ENCODE peak calls at places on chromosome 9, in four cellular contexts. Q is heart left ventricle, L is adrenal gland, M is tibial artery. N is an unnamed sample.

GRCh38 chr9:94900222-94901018 is 173.9 kb downstream of the AOPEP start:
- DNase-seq in Q (no peak), L (no peak), M (no peak), N (no peak)

GRCh38 chr9:124309665-124310064 is 51.9 kb downstream of the NEK6 start:
- DNase-seq in Q (no peak), L (peak; percentile 40), M (peak; percentile 92), N (no peak)

GRCh38 chr9:78567693-78568092 is 270.8 kb downstream of the PSAT1 start:
- DNase-seq in Q (no peak), L (no peak), M (no peak), N (no peak)

GRCh38 chr9:77475641-77476473 is 172.3 kb downstream of the GNA14 start:
- DNase-seq in Q (no peak), L (no peak), M (no peak), N (no peak)

GRCh38 chr9:70480405-70480980 is 66.0 kb upstream of the KLF9 start:
- DNase-seq in Q (peak; percentile 95), L (peak; percentile 84), M (peak; percentile 96), N (peak; percentile 91)

GRCh38 chr9:88342246-88342645 is 46.0 kb upstream of the SPIN1 start:
- DNase-seq in Q (no peak), L (no peak), M (no peak), N (no peak)

GRCh38 chr9:124621371-124622328 is 114.5 kb upstream of the NR5A1 start:
- DNase-seq in Q (no peak), L (no peak), M (no peak), N (peak; percentile 70)

GRCh38 chr9:22124263-22125011 is 115.3 kb upstream of the CDKN2B start:
- DNase-seq in Q (no peak), L (no peak), M (no peak), N (no peak)

GRCh38 chr9:96203867-96204412 is 98.0 kb downstream of the HSD17B3 start:
- DNase-seq in Q (no peak), L (no peak), M (peak; percentile 40), N (no peak)

GRCh38 chr9:124260769-124261603 is 3.2 kb downstream of the NEK6 start:
- DNase-seq in Q (no peak), L (peak; percentile 39), M (peak; percentile 82), N (no peak)

GRCh38 chr9:88746029-88746743 is 211.2 kb downstream of the NXNL2 start:
- DNase-seq in Q (no peak), L (peak; percentile 35), M (no peak), N (peak; percentile 41)

GRCh38 chr9:37037137-37037743 is 3.2 kb upstream of the PAX5 start:
- DNase-seq in Q (no peak), L (no peak), M (no peak), N (no peak)

GRCh38 chr9:21661626-21662025 is 140.8 kb upstream of the MTAP start:
- DNase-seq in Q (no peak), L (no peak), M (no peak), N (no peak)

GRCh38 chr9:108603141-108603540 is 252.6 kb downstream of the ACTL7B start:
- DNase-seq in Q (peak; percentile 30), L (peak; percentile 27), M (no peak), N (peak; percentile 66)

GRCh38 chr9:99822096-99822595 is 461 bp downstream of the NR4A3 start:
- DNase-seq in Q (no peak), L (no peak), M (no peak), N (no peak)

GRCh38 chr9:5493597-5494511 is 16.5 kb upstream of the PDCD1LG2 start:
- DNase-seq in Q (peak; percentile 38), L (peak; percentile 55), M (no peak), N (no peak)

GRCh38 chr9:91163773-91164471 is 197.8 kb downstream of the AUH start:
- DNase-seq in Q (no peak), L (no peak), M (peak; percentile 61), N (no peak)

GRCh38 chr9:136927343-136928261 is 16.9 kb downstream of the FBXW5 start:
- DNase-seq in Q (no peak), L (no peak), M (no peak), N (no peak)

GRCh38 chr9:77616191-77616590 is 31.9 kb downstream of the GNA14 start:
- DNase-seq in Q (no peak), L (no peak), M (no peak), N (no peak)

GRCh38 chr9:38251461-38251860 is 141.0 kb upstream of the ALDH1B1 start:
- DNase-seq in Q (no peak), L (no peak), M (no peak), N (no peak)

GRCh38 chr9:27194401-27195091 is 85.5 kb downstream of the TEK start:
- DNase-seq in Q (no peak), L (no peak), M (no peak), N (no peak)

GRCh38 chr9:89455356-89455824 is 42.5 kb downstream of the SEMA4D start:
- DNase-seq in Q (no peak), L (no peak), M (no peak), N (no peak)

GRCh38 chr9:86470326-86470725 is 116.1 kb upstream of the TUT7 start:
- DNase-seq in Q (no peak), L (no peak), M (no peak), N (no peak)

GRCh38 chr9:86469476-86470087 is 115.4 kb upstream of the TUT7 start:
- DNase-seq in Q (no peak), L (no peak), M (no peak), N (no peak)

GRCh38 chr9:86471501-86471900 is 117.3 kb upstream of the TUT7 start:
- DNase-seq in Q (no peak), L (no peak), M (no peak), N (no peak)
- TF ChIP-seq CTCF in Q (no peak), L (no peak), M (no peak), N (no peak)

DNA sequence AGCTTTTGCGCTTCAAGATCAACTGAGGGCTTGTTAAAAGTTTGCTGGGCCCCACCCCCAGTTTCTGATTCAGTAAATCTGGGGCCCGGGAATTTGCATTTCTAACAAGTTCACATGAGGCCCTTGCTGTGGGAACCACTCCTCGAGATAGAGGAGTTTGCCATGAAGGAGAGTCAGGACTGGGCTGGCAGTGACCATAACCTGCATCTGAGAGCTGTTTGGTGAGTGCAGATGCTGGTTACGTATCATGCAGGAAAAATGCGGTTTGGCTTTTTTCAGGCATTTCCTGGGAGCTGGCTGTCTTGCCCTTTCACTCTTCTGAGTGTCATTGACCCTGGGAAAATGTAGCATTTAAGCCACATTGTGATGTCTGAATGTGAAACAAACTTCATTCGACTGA is 9.4 kb upstream of the ANGPTL2 start:
- DNase-seq in Q (no peak), L (no peak), M (no peak), N (no peak)
- H3K4me1 ChIP-seq in Q (peaks cover 80% of the 10 kb centered on the region), L (no peaks in the 10 kb centered on the region), M (peaks cover 57% of the 10 kb centered on the region), N (peaks cover 30% of the 10 kb centered on the region)

GRCh38 chr9:101705135-101705661 is 33.2 kb downstream of the GRIN3A start:
- DNase-seq in Q (peak; percentile 31), L (peak; percentile 17), M (peak; percentile 65), N (no peak)
- TF ChIP-seq CTCF in Q (peak; percentile 36), L (no peak), M (no peak), N (no peak)

GRCh38 chr9:133715295-133715865 is 22.8 kb downstream of the SARDH start:
- DNase-seq in Q (peak; percentile 80), L (peak; percentile 48), M (peak; percentile 63), N (no peak)
- H3K4me1 ChIP-seq in Q (peaks cover 24% of the 10 kb centered on the region), L (no peaks in the 10 kb centered on the region), M (no peaks in the 10 kb centered on the region), N (peaks cover 31% of the 10 kb centered on the region)

GRCh38 chr9:121838757-121839669 is 187.6 kb downstream of the DAB2IP start:
- DNase-seq in Q (no peak), L (no peak), M (no peak), N (no peak)

GRCh38 chr9:121837113-121838010 is 185.9 kb downstream of the DAB2IP start:
- DNase-seq in Q (peak; percentile 45), L (no peak), M (no peak), N (peak; percentile 20)

GRCh38 chr9:121840838-121841760 is 189.7 kb downstream of the DAB2IP start:
- DNase-seq in Q (no peak), L (no peak), M (no peak), N (peak; percentile 90)

GRCh38 chr9:121841771-121842611 is 190.6 kb downstream of the DAB2IP start:
- DNase-seq in Q (no peak), L (no peak), M (no peak), N (peak; percentile 45)

GRCh38 chr9:121839726-121840500 is 188.5 kb downstream of the DAB2IP start:
- DNase-seq in Q (no peak), L (no peak), M (no peak), N (no peak)
- TF ChIP-seq CTCF in Q (no peak), L (no peak), M (no peak), N (no peak)

GRCh38 chr9:75146229-75146628 is 57.9 kb downstream of the OSTF1 start:
- DNase-seq in Q (no peak), L (no peak), M (no peak), N (no peak)

GRCh38 chr9:75138260-75139040 is 50.1 kb downstream of the OSTF1 start:
- DNase-seq in Q (no peak), L (no peak), M (no peak), N (no peak)

GRCh38 chr9:75139201-75139600 is 50.9 kb downstream of the OSTF1 start:
- DNase-seq in Q (no peak), L (no peak), M (no peak), N (no peak)

GRCh38 chr9:75140261-75140660 is 51.9 kb downstream of the OSTF1 start:
- DNase-seq in Q (no peak), L (no peak), M (no peak), N (no peak)

GRCh38 chr9:75142208-75142607 is 53.9 kb downstream of the OSTF1 start:
- DNase-seq in Q (no peak), L (no peak), M (no peak), N (no peak)
- H3K4me1 ChIP-seq in Q (peaks cover 5% of the 10 kb centered on the region), L (no peaks in the 10 kb centered on the region), M (no peaks in the 10 kb centered on the region), N (no peaks in the 10 kb centered on the region)

N was measured in thyroid gland.